ENCODE peak calls at places on chromosomes 2 and 18, in seven cellular contexts. U is suprapubic skin, Z is H1, N is sigmoid colon, L is GM12878, A is K562, W is stomach. F is an unnamed sample.

GRCh38 chr18:12520442-12520992 is 112.8 kb downstream of the PRELID3A start:
- DNase-seq in U (no peak), Z (no peak), N (no peak), L (no peak), A (no peak), W (no peak), F (no peak)

GRCh38 chr2:184767059-184767458 is 168.7 kb downstream of the ZNF804A start:
- DNase-seq in U (no peak), Z (no peak), N (no peak), L (no peak), A (no peak), W (no peak), F (no peak)

GRCh38 chr2:109032229-109032800 is 43.3 kb upstream of the EDAR start:
- DNase-seq in U (no peak), Z (no peak), N (no peak), L (no peak), A (no peak), W (no peak), F (no peak)

GRCh38 chr18:10131036-10131774 is 217.4 kb downstream of the VAPA start:
- DNase-seq in U (no peak), Z (no peak), N (no peak), L (no peak), A (no peak), W (no peak), F (no peak)

GRCh38 chr2:191041418-191042161 is 27.6 kb upstream of the STAT1 start:
- DNase-seq in U (no peak), Z (no peak), N (no peak), L (no peak), A (peak), W (no peak), F (peak)

GRCh38 chr2:24076849-24077534 is 866 bp upstream of the SF3B6 start:
- DNase-seq in U (no peak), Z (no peak), N (no peak), L (no peak), A (no peak), W (no peak), F (no peak)

GRCh38 chr2:9390991-9391390 is 32.3 kb downstream of the ITGB1BP1 start:
- DNase-seq in U (no peak), Z (no peak), N (no peak), L (no peak), A (no peak), W (no peak), F (no peak)

GRCh38 chr2:109058215-109058614 is 69.2 kb upstream of the EDAR start:
- DNase-seq in U (no peak), Z (no peak), N (no peak), L (no peak), A (no peak), W (no peak), F (no peak)

GRCh38 chr2:66433945-66434678 is 813 bp upstream of the MEIS1 start:
- DNase-seq in U (peak), Z (peak), N (peak), L (no peak), A (peak), W (peak), F (peak)

GRCh38 chr18:37534627-37535026 is 31.0 kb downstream of the CELF4 start:
- DNase-seq in U (no peak), Z (no peak), N (no peak), L (no peak), A (no peak), W (no peak), F (no peak)

GRCh38 chr18:74631242-74632087 is 33.8 kb downstream of the ZNF407 start:
- DNase-seq in U (no peak), Z (no peak), N (no peak), L (no peak), A (no peak), W (no peak), F (no peak)

GRCh38 chr2:226758886-226759660 is 40.5 kb downstream of the IRS1 start:
- DNase-seq in U (no peak), Z (no peak), N (no peak), L (no peak), A (no peak), W (no peak), F (no peak)

GRCh38 chr2:109379507-109379906 is 234.3 kb downstream of the SEPTIN10 start:
- DNase-seq in U (peak), Z (peak), N (peak), L (no peak), A (no peak), W (peak), F (no peak)

GRCh38 chr2:60926751-60927568 is 45.6 kb downstream of the REL start:
- DNase-seq in U (no peak), Z (no peak), N (no peak), L (no peak), A (no peak), W (no peak), F (no peak)

GRCh38 chr18:44599409-44599808 is 81.3 kb upstream of the SETBP1 start:
- DNase-seq in U (no peak), Z (no peak), N (no peak), L (no peak), A (no peak), W (no peak), F (no peak)

GRCh38 chr2:25159947-25160346 is 8.4 kb downstream of the POMC start:
- DNase-seq in U (no peak), Z (peak), N (no peak), L (no peak), A (peak), W (no peak), F (no peak)

GRCh38 chr2:69242651-69243051 is 144.4 kb downstream of the GFPT1 start:
- DNase-seq in U (no peak), Z (no peak), N (no peak), L (no peak), A (no peak), W (no peak), F (no peak)

GRCh38 chr2:137937778-137938177 is 26.5 kb upstream of the HNMT start:
- DNase-seq in U (no peak), Z (no peak), N (no peak), L (no peak), A (no peak), W (no peak), F (no peak)

GRCh38 chr2:197705912-197706838 is 1.0 kb downstream of the MARS2 start:
- DNase-seq in U (peak), Z (no peak), N (no peak), L (no peak), A (no peak), W (no peak), F (peak)

GRCh38 chr18:77168666-77169358 is 36.2 kb upstream of the MBP start:
- DNase-seq in U (no peak), Z (no peak), N (no peak), L (no peak), A (no peak), W (no peak), F (no peak)

GRCh38 chr2:46241344-46241743 is 55.9 kb upstream of the EPAS1 start:
- DNase-seq in U (no peak), Z (no peak), N (no peak), L (no peak), A (no peak), W (no peak), F (no peak)

GRCh38 chr2:136057023-136057801 is 60.7 kb downstream of the CXCR4 start:
- DNase-seq in U (no peak), Z (no peak), N (no peak), L (peak), A (no peak), W (no peak), F (no peak)

GRCh38 chr2:226427538-226428307 is 371.9 kb downstream of the IRS1 start:
- DNase-seq in U (no peak), Z (no peak), N (no peak), L (no peak), A (no peak), W (no peak), F (no peak)

GRCh38 chr18:69968073-69968472 is 20.4 kb upstream of the CD226 start:
- DNase-seq in U (no peak), Z (no peak), N (no peak), L (no peak), A (no peak), W (no peak), F (no peak)

GRCh38 chr2:205885492-205886099 is 200.4 kb downstream of the INO80D start:
- DNase-seq in U (peak), Z (peak), N (peak), L (no peak), A (peak), W (peak), F (peak)

GRCh38 chr2:104872034-104872865 is 18.3 kb downstream of the POU3F3 start:
- DNase-seq in U (no peak), Z (peak), N (no peak), L (no peak), A (no peak), W (no peak), F (no peak)

GRCh38 chr2:46164581-46165301 is 132.5 kb upstream of the EPAS1 start:
- DNase-seq in U (peak), Z (no peak), N (peak), L (no peak), A (no peak), W (peak), F (peak)

GRCh38 chr2:240187989-240188590 is 47.6 kb upstream of the OTOS start:
- DNase-seq in U (no peak), Z (no peak), N (peak), L (no peak), A (no peak), W (no peak), F (no peak)

GRCh38 chr18:22198163-22198562 is 28.8 kb downstream of the GATA6 start:
- DNase-seq in U (no peak), Z (no peak), N (no peak), L (no peak), A (no peak), W (no peak), F (no peak)

GRCh38 chr2:109049022-109049421 is 60.0 kb upstream of the EDAR start:
- DNase-seq in U (no peak), Z (no peak), N (no peak), L (no peak), A (no peak), W (no peak), F (no peak)

GRCh38 chr2:38615237-38615636 is 12.5 kb upstream of the HNRNPLL start:
- DNase-seq in U (no peak), Z (no peak), N (no peak), L (no peak), A (peak), W (no peak), F (no peak)

GRCh38 chr18:29644276-29644675 is 1398.3 kb downstream of the DSC3 start:
- DNase-seq in U (no peak), Z (no peak), N (no peak), L (no peak), A (no peak), W (no peak), F (no peak)

GRCh38 chr2:205386109-205386508 is 296.2 kb upstream of the NRP2 start:
- DNase-seq in U (no peak), Z (no peak), N (no peak), L (no peak), A (no peak), W (no peak), F (no peak)

GRCh38 chr2:170115501-170116229 is 62.3 kb upstream of the MYO3B start:
- DNase-seq in U (no peak), Z (no peak), N (no peak), L (no peak), A (no peak), W (no peak), F (no peak)

GRCh38 chr2:183610724-183611123 is 486.5 kb downstream of the NUP35 start:
- DNase-seq in U (no peak), Z (no peak), N (no peak), L (no peak), A (no peak), W (no peak), F (no peak)

GRCh38 chr2:201071305-201072200 is at the start of the genes HYCC2 and NDUFB3:
- DNase-seq in U (peak), Z (peak), N (peak), L (peak), A (peak), W (peak), F (peak)
- TF ChIP-seq EP300 in U (no peak), Z (peak), N (no peak), L (no peak), A (peak), W (no peak), F (peak)

GRCh38 chr18:24022141-24022540 is 7.6 kb downstream of the TTC39C start:
- DNase-seq in U (no peak), Z (no peak), N (no peak), L (no peak), A (no peak), W (no peak), F (no peak)

GRCh38 chr18:24023185-24023814 is 8.7 kb downstream of the TTC39C start:
- DNase-seq in U (no peak), Z (peak), N (no peak), L (no peak), A (no peak), W (no peak), F (no peak)

GRCh38 chr18:24026457-24026856 is 11.9 kb downstream of the TTC39C start:
- DNase-seq in U (no peak), Z (no peak), N (no peak), L (no peak), A (no peak), W (no peak), F (no peak)

GRCh38 chr18:24027156-24027555 is 12.6 kb downstream of the TTC39C start:
- DNase-seq in U (peak), Z (no peak), N (peak), L (no peak), A (no peak), W (no peak), F (peak)

DNA sequence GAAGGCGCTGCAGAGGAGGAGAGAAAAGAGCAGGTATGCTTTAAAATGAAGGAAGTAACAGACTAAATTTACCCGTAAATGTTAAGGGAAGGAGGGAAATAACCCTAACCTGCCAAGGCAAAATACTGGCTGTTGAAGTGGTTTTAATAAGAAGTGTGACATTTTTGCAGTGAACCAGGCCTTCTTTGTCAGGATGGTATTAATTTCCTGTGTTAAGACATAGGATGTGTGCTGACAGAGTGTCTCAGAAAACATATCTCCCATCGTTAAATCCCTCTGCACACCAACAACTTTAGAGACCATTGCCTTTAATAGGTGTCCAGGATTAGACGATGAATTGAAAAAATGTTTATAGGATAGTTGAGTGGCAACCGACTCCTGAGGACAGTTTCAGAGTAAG is 9.9 kb downstream of the TTC39C start:
- DNase-seq in U (no peak), Z (no peak), N (no peak), L (no peak), A (no peak), W (no peak), F (no peak)
- TF ChIP-seq POLR2AphosphoS5 in U (no peak), Z (no peak), N (no peak), L (no peak), A (no peak), W (no peak), F (no peak)

GRCh38 chr2:119366649-119367471 is at the start of the genes C2orf76 and DBI:
- DNase-seq in U (peak), Z (peak), N (peak), L (peak), A (peak), W (peak), F (peak)

GRCh38 chr2:119367472-119368099 is 809 bp downstream of the DBI start:
- DNase-seq in U (peak), Z (peak), N (peak), L (no peak), A (peak), W (peak), F (peak)

GRCh38 chr2:119369845-119370244 is 3.1 kb downstream of the DBI start:
- DNase-seq in U (no peak), Z (no peak), N (no peak), L (no peak), A (no peak), W (no peak), F (no peak)

GRCh38 chr2:119372778-119373568 is 6.2 kb downstream of the DBI start:
- DNase-seq in U (no peak), Z (no peak), N (no peak), L (no peak), A (no peak), W (no peak), F (no peak)

GRCh38 chr2:119371111-119371510 is 4.3 kb downstream of the DBI start:
- DNase-seq in U (no peak), Z (no peak), N (peak), L (no peak), A (no peak), W (no peak), F (no peak)
- TF ChIP-seq EP300 in U (no peak), Z (no peak), N (no peak), L (no peak), A (no peak), W (no peak), F (no peak)

GRCh38 chr2:1297376-1298159 is 115.7 kb upstream of the TPO start:
- DNase-seq in U (no peak), Z (no peak), N (no peak), L (no peak), A (no peak), W (no peak), F (no peak)

GRCh38 chr2:1300284-1300683 is 113.0 kb upstream of the TPO start:
- DNase-seq in U (no peak), Z (peak), N (no peak), L (no peak), A (no peak), W (no peak), F (no peak)

GRCh38 chr2:1299053-1299452 is 114.2 kb upstream of the TPO start:
- DNase-seq in U (no peak), Z (no peak), N (no peak), L (no peak), A (no peak), W (no peak), F (no peak)

GRCh38 chr2:1305357-1305756 is 107.9 kb upstream of the TPO start:
- DNase-seq in U (no peak), Z (no peak), N (no peak), L (no peak), A (no peak), W (no peak), F (no peak)

GRCh38 chr2:1301056-1301455 is 112.2 kb upstream of the TPO start:
- DNase-seq in U (no peak), Z (peak), N (no peak), L (no peak), A (no peak), W (no peak), F (no peak)
- TF ChIP-seq POLR2AphosphoS5 in U (no peak), Z (no peak), N (no peak), L (no peak), A (no peak), W (no peak), F (no peak)

DNA sequence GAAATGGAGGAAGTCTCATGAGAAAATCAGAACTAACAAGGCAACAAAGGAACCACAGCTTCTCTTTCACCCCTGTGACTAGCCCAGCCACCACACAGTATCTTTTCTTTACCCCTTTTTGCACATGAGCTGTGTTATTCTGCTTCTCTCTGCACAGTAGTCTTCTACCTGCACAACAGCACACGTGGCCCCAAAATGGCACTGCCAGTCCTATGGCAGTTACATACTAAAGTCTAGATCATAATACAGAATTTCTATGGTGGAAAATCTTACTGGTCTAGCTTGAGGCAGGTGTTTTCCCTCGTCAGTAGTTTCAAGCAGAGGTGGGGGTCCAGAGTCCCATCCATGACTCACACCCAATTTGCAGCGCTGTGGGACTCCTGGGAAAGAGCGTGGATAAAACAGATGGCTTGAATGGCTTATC is 177.7 kb downstream of the DIS3L2 start:
- DNase-seq in U (no peak), Z (no peak), N (no peak), L (no peak), A (no peak), W (no peak), F (no peak)
- TF ChIP-seq EP300 in U (no peak), Z (no peak), N (no peak), L (no peak), A (no peak), W (no peak), F (no peak)

GRCh38 chr2:177282101-177282573 is 17.6 kb upstream of the NFE2L2 start:
- DNase-seq in U (no peak), Z (no peak), N (no peak), L (no peak), A (no peak), W (no peak), F (no peak)
- TF ChIP-seq POLR2AphosphoS5 in U (no peak), Z (no peak), N (no peak), L (no peak), A (no peak), W (no peak), F (no peak)

DNA sequence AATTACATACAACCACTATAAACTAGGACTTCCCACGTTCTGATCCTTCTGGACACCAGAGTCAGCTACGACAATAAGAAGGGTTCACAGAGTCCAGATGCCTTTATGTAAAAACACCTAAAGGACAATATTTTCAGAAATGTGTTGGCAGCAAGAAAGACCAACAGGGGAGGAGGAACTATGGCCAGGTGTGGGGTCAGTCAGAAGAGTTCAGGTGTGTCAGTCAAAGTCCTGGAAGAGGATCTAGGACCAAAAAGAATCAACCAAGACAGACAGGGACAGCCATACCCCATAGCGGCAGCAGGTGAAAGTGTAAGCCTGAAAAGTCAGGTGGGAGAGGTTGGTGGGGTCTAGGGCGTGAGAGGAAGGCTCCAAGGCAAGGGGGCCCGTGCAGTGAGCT is 38.0 kb upstream of the YPEL5 start:
- DNase-seq in U (no peak), Z (no peak), N (no peak), L (no peak), A (no peak), W (no peak), F (no peak)
- TF ChIP-seq EP300 in U (no peak), Z (no peak), N (no peak), L (no peak), A (no peak), W (no peak), F (no peak)

GRCh38 chr2:98730851-98731708 is at the start of gene MGAT4A:
- DNase-seq in U (peak), Z (peak), N (peak), L (no peak), A (peak), W (peak), F (peak)
- TF ChIP-seq POLR2AphosphoS5 in U (no peak), Z (no peak), N (peak), L (peak), A (no peak), W (peak), F (peak)

DNA sequence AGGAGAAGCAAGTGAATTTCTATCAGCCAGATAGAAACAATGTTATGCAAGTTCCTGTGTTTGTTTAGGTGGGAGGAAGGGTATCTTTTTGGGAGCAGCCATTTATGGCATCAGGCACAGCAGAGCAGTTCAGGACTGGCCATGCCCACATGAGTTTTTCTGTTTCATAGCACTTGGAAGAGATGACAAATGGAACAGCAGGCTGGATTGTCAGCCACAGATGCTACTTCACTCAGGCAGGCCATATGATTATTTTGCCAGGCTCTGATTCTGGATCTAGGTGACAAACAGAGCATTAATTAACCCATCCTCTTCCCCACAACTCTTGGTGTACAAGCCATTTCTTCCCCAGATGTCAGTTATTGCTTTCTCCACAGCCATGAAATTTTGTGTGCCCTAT is 63.8 kb downstream of the GALNT13 start:
- DNase-seq in U (no peak), Z (no peak), N (no peak), L (no peak), A (no peak), W (no peak), F (no peak)
- TF ChIP-seq EP300 in U (no peak), Z (no peak), N (no peak), L (no peak), A (no peak), W (no peak), F (no peak)